ENCODE peak calls at places on chromosome 19, in five cellular contexts. I is heart left ventricle, F is Caco-2, S is heart right ventricle, Y is IMR-90. K is an unnamed sample.

GRCh38 chr19:35231956-35232746 is 3.6 kb upstream of the FAM187B start:
- DNase-seq in Y (no peak), S (no peak), I (no peak), F (no peak), K (no peak)

GRCh38 chr19:18649371-18650047 is 12.7 kb downstream of the KLHL26 start:
- DNase-seq in Y (peak; percentile 70), F (no peak), S (peak; percentile 82), I (peak; percentile 84), K (peak; percentile 53)

GRCh38 chr19:43476606-43477005 is 11.2 kb upstream of the LYPD3 start:
- DNase-seq in I (no peak), S (no peak), Y (peak; percentile 94), F (no peak), K (peak; percentile 84)

GRCh38 chr19:12967907-12968306 is 1.5 kb upstream of the DAND5 start:
- DNase-seq in Y (peak; percentile 55), F (no peak), I (no peak), S (no peak), K (no peak)

GRCh38 chr19:4759388-4760284 is 31.9 kb upstream of the FEM1A start:
- DNase-seq in Y (peak; percentile 79), S (peak; percentile 89), I (peak; percentile 89), F (peak; percentile 94), K (peak; percentile 93)

GRCh38 chr19:47446534-47447469 is 24.9 kb downstream of the SLC8A2 start:
- DNase-seq in S (no peak), F (no peak), I (no peak), Y (no peak), K (peak; percentile 61)

GRCh38 chr19:4322942-4323665 is 15.5 kb downstream of the STAP2 start:
- DNase-seq in S (no peak), F (no peak), Y (no peak), I (no peak), K (no peak)

GRCh38 chr19:44847144-44848035 is 1.3 kb downstream of the NECTIN2 start:
- DNase-seq in F (peak; percentile 90), Y (peak; percentile 58), S (peak; percentile 74), I (peak; percentile 82), K (peak; percentile 71)

GRCh38 chr19:49097453-49098288 is 12.4 kb downstream of the SNRNP70 start:
- DNase-seq in Y (peak; percentile 72), I (peak; percentile 54), S (peak; percentile 55), F (peak; percentile 88), K (peak; percentile 76)

GRCh38 chr19:30252214-30252613 is 120.0 kb upstream of the ZNF536 start:
- DNase-seq in F (no peak), S (no peak), I (no peak), Y (no peak), K (no peak)

GRCh38 chr19:2049741-2050348 is 1.2 kb downstream of the MKNK2 start:
- DNase-seq in I (peak; percentile 82), F (peak; percentile 83), Y (peak; percentile 61), S (peak; percentile 76), K (peak; percentile 70)

GRCh38 chr19:651991-652390 is 11.0 kb downstream of the RNF126 start:
- DNase-seq in S (no peak), F (no peak), Y (no peak), I (no peak), K (no peak)

GRCh38 chr19:28977826-28978225 is 235.1 kb downstream of the UQCRFS1 start:
- DNase-seq in Y (no peak), I (no peak), F (no peak), S (no peak), K (no peak)

GRCh38 chr19:49326165-49326704 is 1.2 kb upstream of the SLC6A16 start:
- DNase-seq in S (no peak), Y (no peak), I (no peak), F (no peak), K (no peak)

GRCh38 chr19:782195-783043 is 14.8 kb upstream of the PTBP1 start:
- DNase-seq in I (no peak), Y (peak; percentile 33), S (no peak), F (peak; percentile 83), K (peak; percentile 80)

GRCh38 chr19:33499248-33499647 is 22.3 kb downstream of the PEPD start:
- DNase-seq in S (no peak), I (no peak), Y (no peak), F (no peak), K (no peak)

GRCh38 chr19:33434886-33435705 is 61.6 kb downstream of the CEBPG start:
- DNase-seq in Y (peak; percentile 32), F (no peak), S (no peak), I (no peak), K (peak; percentile 22)

GRCh38 chr19:3459322-3459881 is 20.9 kb downstream of the SMIM24 start:
- DNase-seq in S (peak; percentile 76), F (no peak), Y (peak; percentile 94), I (peak; percentile 92), K (peak; percentile 60)

GRCh38 chr19:18020212-18021067 is 12.5 kb downstream of the ARRDC2 start:
- DNase-seq in F (no peak), S (peak; percentile 95), I (peak; percentile 86), Y (peak; percentile 49), K (peak; percentile 67)

GRCh38 chr19:6734096-6734696 is 3.2 kb downstream of the GPR108 start:
- DNase-seq in S (no peak), F (no peak), Y (no peak), I (no peak), K (no peak)

DNA sequence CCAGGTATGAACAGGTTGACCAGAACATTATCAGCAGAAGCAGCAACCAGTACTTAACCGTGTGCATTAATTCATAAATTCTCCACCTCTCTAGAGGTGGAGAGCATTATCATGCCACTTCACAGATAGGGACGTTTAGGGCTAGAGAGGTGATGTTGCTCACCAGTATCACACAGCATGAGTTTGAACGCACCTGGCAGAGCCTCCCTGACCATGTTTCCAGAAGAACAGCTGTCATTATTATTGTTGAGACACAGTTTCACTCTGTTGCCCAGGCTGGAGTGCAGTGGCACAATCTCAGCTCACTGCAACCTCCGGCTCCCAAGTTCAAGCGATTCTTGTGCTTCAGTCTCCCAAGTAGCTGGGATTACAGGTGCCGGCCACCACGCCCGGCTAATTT is 6.8 kb downstream of the KANK2 start:
- DNase-seq in F (no peak), I (no peak), S (no peak), Y (no peak), K (no peak)
- H3K4me1 ChIP-seq in F (no peaks in the 10 kb centered on the region), I (peaks cover 79% of the 10 kb centered on the region), S (peaks cover 84% of the 10 kb centered on the region), Y (peaks cover 17% of the 10 kb centered on the region), K (no peaks in the 10 kb centered on the region)

DNA sequence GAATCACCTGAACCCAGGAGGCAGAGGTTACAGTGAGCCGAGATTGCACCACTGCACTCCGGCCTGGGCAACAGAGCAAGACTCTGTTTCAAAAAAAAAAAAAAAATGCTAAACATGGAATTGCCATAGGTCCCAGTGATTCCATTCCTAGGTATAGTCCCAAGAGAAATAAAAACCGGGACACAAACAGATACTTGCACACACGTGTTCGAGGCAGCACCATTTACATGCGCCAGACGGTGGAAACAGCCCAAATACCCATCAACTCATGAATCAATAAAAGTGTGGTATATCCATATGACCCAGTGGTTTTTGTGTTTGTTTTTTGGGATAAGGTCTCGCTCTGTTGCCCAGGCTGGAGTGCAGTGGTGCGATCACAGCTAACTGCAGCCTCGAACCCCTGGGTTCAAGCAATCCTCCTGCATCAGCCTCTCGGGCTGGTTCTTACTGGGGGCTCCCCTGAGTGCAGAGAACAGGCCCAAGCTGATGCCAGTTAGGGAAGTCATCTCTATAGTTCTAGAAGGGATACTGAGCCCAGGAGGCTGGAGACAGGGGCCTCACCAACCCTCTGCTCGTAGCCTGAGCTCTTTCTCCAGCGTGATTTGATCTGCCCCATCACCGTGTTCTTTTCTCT is 8.5 kb downstream of the KLF2 start:
- DNase-seq in I (no peak), F (no peak), S (no peak), Y (no peak), K (no peak)
- H3K4me1 ChIP-seq in I (peaks cover 40% of the 10 kb centered on the region), F (no peaks in the 10 kb centered on the region), S (peaks cover 35% of the 10 kb centered on the region), Y (peaks cover 9% of the 10 kb centered on the region), K (no peaks in the 10 kb centered on the region)

GRCh38 chr19:42287017-42287825 is 14.7 kb upstream of the PRR19 start:
- DNase-seq in F (no peak), S (no peak), Y (no peak), I (no peak), K (no peak)
- H3K4me1 ChIP-seq in F (peaks cover 27% of the 10 kb centered on the region), S (peaks cover 39% of the 10 kb centered on the region), Y (peaks cover 27% of the 10 kb centered on the region), I (peaks cover 40% of the 10 kb centered on the region), K (peaks cover 19% of the 10 kb centered on the region)

DNA sequence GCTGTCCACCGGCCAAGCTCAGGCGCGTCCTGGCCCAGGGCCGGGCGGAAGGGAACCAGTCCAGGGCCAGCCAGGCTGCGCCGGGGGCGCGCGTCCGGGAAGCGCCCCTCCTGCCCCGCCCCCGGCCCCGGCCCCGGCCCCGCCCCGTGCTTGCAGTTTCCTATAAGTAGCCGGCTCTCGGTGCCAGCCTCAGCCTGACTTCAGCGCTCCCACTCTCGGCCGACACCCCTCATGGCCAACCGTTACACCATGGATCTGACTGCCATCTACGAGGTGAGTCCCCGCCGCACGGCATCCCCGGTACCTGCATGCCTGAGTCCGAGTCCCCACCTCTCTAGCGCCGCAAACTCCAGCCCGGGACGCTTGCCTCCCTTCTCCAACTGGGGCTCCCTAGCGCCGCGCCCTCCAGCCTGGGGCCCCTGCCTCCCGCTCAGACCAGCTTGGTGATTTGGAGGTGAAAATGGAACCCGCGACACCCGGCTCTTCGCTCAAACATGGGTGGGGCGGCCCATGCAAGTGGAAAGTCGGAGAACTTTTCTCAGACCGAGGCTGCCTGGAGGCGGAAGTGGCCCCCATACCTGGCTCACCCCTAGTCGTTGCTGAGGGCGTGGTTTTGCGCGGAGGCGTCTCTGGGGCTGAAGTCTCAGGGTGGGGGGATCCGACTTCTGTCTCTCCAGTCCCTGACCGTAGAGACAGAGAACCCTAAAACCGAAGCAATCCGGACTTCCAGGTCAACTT is at the start of gene ZFP36:
- DNase-seq in Y (peak; percentile 83), F (peak; percentile 89), I (peak; percentile 91), S (peak; percentile 93), K (peak; percentile 90)
- H3K4me1 ChIP-seq in Y (peaks cover 31% of the 10 kb centered on the region), F (peaks cover 36% of the 10 kb centered on the region), I (peaks cover 66% of the 10 kb centered on the region), S (peaks cover 65% of the 10 kb centered on the region), K (peaks cover 27% of the 10 kb centered on the region)

GRCh38 chr19:51809787-51810186 is 14.8 kb downstream of the FPR3 start:
- DNase-seq in S (no peak), Y (no peak), I (peak; percentile 25), F (no peak), K (peak; percentile 65)

GRCh38 chr19:51807925-51808324 is 13.0 kb downstream of the FPR3 start:
- DNase-seq in Y (no peak), I (no peak), S (no peak), F (no peak), K (no peak)

GRCh38 chr19:51810228-51810627 is 15.3 kb downstream of the FPR3 start:
- DNase-seq in S (no peak), Y (no peak), F (peak; percentile 17), I (no peak), K (no peak)

GRCh38 chr19:51808333-51808986 is 13.5 kb downstream of the FPR3 start:
- DNase-seq in Y (no peak), F (no peak), S (no peak), I (no peak), K (peak; percentile 87)

GRCh38 chr19:51807111-51807701 is 12.2 kb downstream of the FPR3 start:
- DNase-seq in Y (no peak), I (peak; percentile 19), F (no peak), S (no peak), K (no peak)
- H3K4me1 ChIP-seq in Y (no peaks in the 10 kb centered on the region), I (peaks cover 32% of the 10 kb centered on the region), F (no peaks in the 10 kb centered on the region), S (peaks cover 33% of the 10 kb centered on the region), K (no peaks in the 10 kb centered on the region)

GRCh38 chr19:39913682-39914333 is 20.6 kb downstream of the FCGBP start:
- DNase-seq in Y (no peak), F (no peak), S (no peak), I (no peak), K (no peak)
- H3K4me1 ChIP-seq in Y (no peaks in the 10 kb centered on the region), F (no peaks in the 10 kb centered on the region), S (no peaks in the 10 kb centered on the region), I (no peaks in the 10 kb centered on the region), K (no peaks in the 10 kb centered on the region)